ENCODE peak calls at places on chromosomes 2 and 18, in six cellular contexts. One of them, this sample, is unnamed.

GRCh38 chr2:96163768-96164429 is 18.7 kb upstream of the DUSP2 start:
- DNase-seq in neural crest cell: no peak
- DNase-seq in Peyer's patch: no peak
- DNase-seq in osteocyte: no peak
- DNase-seq in bronchial epithelial cell: no peak
- DNase-seq in endothelial cell: no peak
- DNase-seq in this sample: peak

GRCh38 chr2:95297088-95297487 is at the start of gene KCNIP3:
- DNase-seq in neural crest cell: no peak
- DNase-seq in Peyer's patch: no peak
- DNase-seq in osteocyte: no peak
- DNase-seq in bronchial epithelial cell: no peak
- DNase-seq in endothelial cell: no peak
- DNase-seq in this sample: no peak

GRCh38 chr18:51425475-51425874 is 228.0 kb upstream of the MEX3C start:
- DNase-seq in neural crest cell: no peak
- DNase-seq in Peyer's patch: no peak
- DNase-seq in osteocyte: no peak
- DNase-seq in bronchial epithelial cell: peak
- DNase-seq in endothelial cell: no peak
- DNase-seq in this sample: peak

GRCh38 chr18:35695803-35696202 is 114.3 kb downstream of the GALNT1 start:
- DNase-seq in neural crest cell: no peak
- DNase-seq in Peyer's patch: no peak
- DNase-seq in osteocyte: no peak
- DNase-seq in bronchial epithelial cell: no peak
- DNase-seq in endothelial cell: no peak
- DNase-seq in this sample: no peak

GRCh38 chr2:229221641-229222040 is 49.4 kb downstream of the PID1 start:
- DNase-seq in neural crest cell: no peak
- DNase-seq in Peyer's patch: no peak
- DNase-seq in osteocyte: no peak
- DNase-seq in bronchial epithelial cell: no peak
- DNase-seq in endothelial cell: no peak
- DNase-seq in this sample: no peak

GRCh38 chr2:196241175-196241574 is 69.8 kb upstream of the STK17B start:
- DNase-seq in neural crest cell: no peak
- DNase-seq in Peyer's patch: no peak
- DNase-seq in osteocyte: no peak
- DNase-seq in bronchial epithelial cell: no peak
- DNase-seq in endothelial cell: no peak
- DNase-seq in this sample: peak

GRCh38 chr18:36333418-36333817 is 35.9 kb downstream of the FHOD3 start:
- DNase-seq in neural crest cell: no peak
- DNase-seq in Peyer's patch: no peak
- DNase-seq in osteocyte: no peak
- DNase-seq in bronchial epithelial cell: peak
- DNase-seq in endothelial cell: no peak
- DNase-seq in this sample: no peak

GRCh38 chr18:50152900-50153299 is 42.0 kb downstream of the MYO5B start:
- DNase-seq in neural crest cell: no peak
- DNase-seq in Peyer's patch: no peak
- DNase-seq in osteocyte: no peak
- DNase-seq in bronchial epithelial cell: peak
- DNase-seq in endothelial cell: no peak
- DNase-seq in this sample: no peak

GRCh38 chr2:225400060-225400511 is 576 bp downstream of the NYAP2 start:
- DNase-seq in neural crest cell: peak
- DNase-seq in Peyer's patch: no peak
- DNase-seq in osteocyte: no peak
- DNase-seq in bronchial epithelial cell: peak
- DNase-seq in endothelial cell: peak
- DNase-seq in this sample: peak

GRCh38 chr2:152037711-152038110 is 61.1 kb downstream of the CACNB4 start:
- DNase-seq in neural crest cell: no peak
- DNase-seq in Peyer's patch: peak
- DNase-seq in osteocyte: no peak
- DNase-seq in bronchial epithelial cell: no peak
- DNase-seq in endothelial cell: no peak
- DNase-seq in this sample: no peak

GRCh38 chr2:227805578-227805977 is 8.1 kb upstream of the CCL20 start:
- DNase-seq in neural crest cell: no peak
- DNase-seq in Peyer's patch: no peak
- DNase-seq in osteocyte: no peak
- DNase-seq in bronchial epithelial cell: no peak
- DNase-seq in endothelial cell: no peak
- DNase-seq in this sample: peak

GRCh38 chr2:74531666-74532065 is 1.9 kb downstream of the HTRA2 start:
- DNase-seq in neural crest cell: no peak
- DNase-seq in Peyer's patch: no peak
- DNase-seq in osteocyte: no peak
- DNase-seq in bronchial epithelial cell: no peak
- DNase-seq in endothelial cell: no peak
- DNase-seq in this sample: no peak

GRCh38 chr2:18479901-18480369 is 80.5 kb downstream of the RDH14 start:
- DNase-seq in neural crest cell: no peak
- DNase-seq in Peyer's patch: no peak
- DNase-seq in osteocyte: no peak
- DNase-seq in bronchial epithelial cell: no peak
- DNase-seq in endothelial cell: no peak
- DNase-seq in this sample: no peak

GRCh38 chr2:239109041-239109915 is 261.4 kb downstream of the TWIST2 start:
- DNase-seq in neural crest cell: no peak
- DNase-seq in Peyer's patch: peak
- DNase-seq in osteocyte: no peak
- DNase-seq in bronchial epithelial cell: peak
- DNase-seq in endothelial cell: no peak
- DNase-seq in this sample: no peak

GRCh38 chr2:47715552-47715951 is 67.4 kb upstream of the MSH6 start:
- DNase-seq in neural crest cell: no peak
- DNase-seq in Peyer's patch: no peak
- DNase-seq in osteocyte: no peak
- DNase-seq in bronchial epithelial cell: no peak
- DNase-seq in endothelial cell: no peak
- DNase-seq in this sample: no peak

GRCh38 chr2:114507744-114508143 is 65.3 kb downstream of the DPP10 start:
- DNase-seq in neural crest cell: no peak
- DNase-seq in Peyer's patch: no peak
- DNase-seq in osteocyte: no peak
- DNase-seq in bronchial epithelial cell: no peak
- DNase-seq in endothelial cell: no peak
- DNase-seq in this sample: no peak

GRCh38 chr2:132276571-132276981 is 114.8 kb upstream of the ANKRD30BL start:
- DNase-seq in neural crest cell: no peak
- DNase-seq in Peyer's patch: no peak
- DNase-seq in osteocyte: no peak
- DNase-seq in bronchial epithelial cell: no peak
- DNase-seq in endothelial cell: no peak
- DNase-seq in this sample: no peak

GRCh38 chr2:44974064-44974715 is 32.7 kb downstream of the SIX3 start:
- DNase-seq in neural crest cell: no peak
- DNase-seq in Peyer's patch: no peak
- DNase-seq in osteocyte: no peak
- DNase-seq in bronchial epithelial cell: peak
- DNase-seq in endothelial cell: peak
- DNase-seq in this sample: no peak

GRCh38 chr2:224025874-224026273 is 13.2 kb downstream of the SERPINE2 start:
- DNase-seq in neural crest cell: no peak
- DNase-seq in Peyer's patch: no peak
- DNase-seq in osteocyte: no peak
- DNase-seq in bronchial epithelial cell: no peak
- DNase-seq in endothelial cell: no peak
- DNase-seq in this sample: peak

GRCh38 chr2:189254268-189254883 is 74.8 kb upstream of the COL5A2 start:
- DNase-seq in neural crest cell: no peak
- DNase-seq in Peyer's patch: peak
- DNase-seq in osteocyte: no peak
- DNase-seq in bronchial epithelial cell: peak
- DNase-seq in endothelial cell: no peak
- DNase-seq in this sample: no peak

GRCh38 chr2:137813176-137813575 is 151.1 kb upstream of the HNMT start:
- DNase-seq in neural crest cell: no peak
- DNase-seq in Peyer's patch: no peak
- DNase-seq in osteocyte: no peak
- DNase-seq in bronchial epithelial cell: peak
- DNase-seq in endothelial cell: no peak
- DNase-seq in this sample: no peak

GRCh38 chr2:81835318-81836000 is 1530.9 kb upstream of the LRRTM1 start:
- DNase-seq in neural crest cell: no peak
- DNase-seq in Peyer's patch: no peak
- DNase-seq in osteocyte: no peak
- DNase-seq in bronchial epithelial cell: peak
- DNase-seq in endothelial cell: no peak
- DNase-seq in this sample: no peak

GRCh38 chr2:53130441-53130943 is 637.1 kb upstream of the CHAC2 start:
- DNase-seq in neural crest cell: no peak
- DNase-seq in Peyer's patch: no peak
- DNase-seq in osteocyte: no peak
- DNase-seq in bronchial epithelial cell: peak
- DNase-seq in endothelial cell: no peak
- DNase-seq in this sample: no peak

GRCh38 chr2:195318440-195319111 is 338.4 kb upstream of the SLC39A10 start:
- DNase-seq in neural crest cell: peak
- DNase-seq in Peyer's patch: no peak
- DNase-seq in osteocyte: no peak
- DNase-seq in bronchial epithelial cell: peak
- DNase-seq in endothelial cell: peak
- DNase-seq in this sample: peak

GRCh38 chr18:42113529-42114191 is 158.6 kb downstream of the PIK3C3 start:
- DNase-seq in neural crest cell: no peak
- DNase-seq in Peyer's patch: no peak
- DNase-seq in osteocyte: no peak
- DNase-seq in bronchial epithelial cell: no peak
- DNase-seq in endothelial cell: no peak
- DNase-seq in this sample: peak

GRCh38 chr18:78730564-78731422 is 248.8 kb upstream of the SALL3 start:
- DNase-seq in neural crest cell: no peak
- DNase-seq in Peyer's patch: no peak
- DNase-seq in osteocyte: no peak
- DNase-seq in bronchial epithelial cell: no peak
- DNase-seq in endothelial cell: no peak
- DNase-seq in this sample: no peak

GRCh38 chr2:95010126-95010525 is 15.4 kb upstream of the MAL start:
- DNase-seq in neural crest cell: no peak
- DNase-seq in Peyer's patch: peak
- DNase-seq in osteocyte: no peak
- DNase-seq in bronchial epithelial cell: no peak
- DNase-seq in endothelial cell: no peak
- DNase-seq in this sample: no peak

GRCh38 chr2:240981871-240982800 is 16.3 kb upstream of the SNED1 start:
- DNase-seq in neural crest cell: no peak
- DNase-seq in Peyer's patch: peak
- DNase-seq in osteocyte: no peak
- DNase-seq in bronchial epithelial cell: no peak
- DNase-seq in endothelial cell: no peak
- DNase-seq in this sample: no peak

GRCh38 chr2:195396479-195396878 is 260.5 kb upstream of the SLC39A10 start:
- DNase-seq in neural crest cell: no peak
- DNase-seq in Peyer's patch: no peak
- DNase-seq in osteocyte: no peak
- DNase-seq in bronchial epithelial cell: no peak
- DNase-seq in endothelial cell: no peak
- DNase-seq in this sample: no peak

DNA sequence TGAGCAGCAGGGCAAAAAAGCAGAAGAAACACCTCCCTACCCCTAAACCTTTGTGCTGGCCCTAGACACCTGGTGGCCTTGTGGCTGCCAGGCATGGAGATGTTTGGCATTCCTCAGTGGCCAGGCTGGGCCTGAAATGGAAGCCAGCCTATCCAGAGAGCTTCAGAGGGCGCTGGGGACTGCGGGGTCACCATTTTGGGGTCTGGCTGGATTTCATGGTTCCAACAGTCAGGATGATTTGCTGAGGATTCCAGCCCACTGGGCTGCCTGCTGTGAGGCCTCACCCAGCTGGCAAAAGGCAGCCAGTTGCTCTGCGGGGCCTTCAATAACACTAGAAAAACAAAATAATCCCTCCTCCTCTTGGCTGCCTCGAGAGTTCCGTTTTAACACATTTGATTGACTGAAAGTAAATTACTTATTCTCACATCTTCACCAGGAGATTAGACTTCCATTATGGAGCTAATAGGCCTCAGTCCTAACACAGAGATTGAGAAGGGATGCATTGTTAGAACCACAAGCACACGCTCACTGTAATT is 154.1 kb downstream of the EN1 start:
- DNase-seq in neural crest cell: no peak
- DNase-seq in Peyer's patch: no peak
- DNase-seq in osteocyte: no peak
- DNase-seq in bronchial epithelial cell: no peak
- DNase-seq in endothelial cell: no peak
- DNase-seq in this sample: no peak
- TF ChIP-seq CTCF in neural crest cell: no peak
- TF ChIP-seq CTCF in Peyer's patch: no peak
- TF ChIP-seq CTCF in osteocyte: no peak
- TF ChIP-seq CTCF in bronchial epithelial cell: no peak
- TF ChIP-seq CTCF in endothelial cell: no peak
- TF ChIP-seq CTCF in this sample: no peak

GRCh38 chr2:117618607-117619006 is 195.9 kb upstream of the DDX18 start:
- DNase-seq in neural crest cell: no peak
- DNase-seq in Peyer's patch: no peak
- DNase-seq in osteocyte: no peak
- DNase-seq in bronchial epithelial cell: no peak
- DNase-seq in endothelial cell: no peak
- DNase-seq in this sample: no peak
- TF ChIP-seq CTCF in neural crest cell: no peak
- TF ChIP-seq CTCF in Peyer's patch: no peak
- TF ChIP-seq CTCF in osteocyte: no peak
- TF ChIP-seq CTCF in bronchial epithelial cell: no peak
- TF ChIP-seq CTCF in endothelial cell: no peak
- TF ChIP-seq CTCF in this sample: no peak

DNA sequence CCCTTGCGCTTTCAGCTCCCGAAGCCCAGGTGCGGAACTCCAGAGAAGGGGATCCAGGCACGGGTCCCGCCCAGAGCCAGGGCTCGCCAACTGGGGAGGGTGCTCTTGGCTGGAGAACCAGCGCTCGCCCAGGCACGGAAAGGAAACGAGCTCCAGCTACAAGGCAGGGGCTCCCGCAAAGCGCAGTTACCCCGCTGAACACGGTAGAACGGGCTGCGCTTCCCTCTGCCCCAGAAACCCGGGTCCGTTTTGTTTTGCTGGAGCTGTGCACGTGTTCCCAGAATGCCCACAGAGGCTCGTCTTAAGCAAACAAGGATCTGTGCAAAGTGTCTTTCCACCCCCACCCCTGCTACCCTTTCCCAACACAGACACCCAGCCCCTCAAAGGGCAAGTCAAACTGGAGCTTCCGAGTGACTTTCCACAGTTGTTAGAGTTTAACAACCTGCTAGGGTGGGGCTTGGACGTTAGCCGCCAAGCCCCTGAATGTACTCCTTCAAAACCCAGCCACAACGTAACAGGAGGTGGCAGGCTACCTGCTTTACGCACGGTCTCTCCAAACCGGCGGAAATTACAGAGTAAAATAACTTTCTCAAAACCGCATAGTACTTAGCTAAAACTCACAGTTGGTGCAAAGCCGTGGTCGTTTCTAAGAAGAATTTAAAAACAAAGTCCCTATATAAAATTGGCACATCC is 772 bp downstream of the RNF125 start:
- DNase-seq in neural crest cell: peak
- DNase-seq in Peyer's patch: peak
- DNase-seq in osteocyte: peak
- DNase-seq in bronchial epithelial cell: peak
- DNase-seq in endothelial cell: peak
- DNase-seq in this sample: peak
- TF ChIP-seq CTCF in neural crest cell: no peak
- TF ChIP-seq CTCF in Peyer's patch: peak
- TF ChIP-seq CTCF in osteocyte: no peak
- TF ChIP-seq CTCF in bronchial epithelial cell: no peak
- TF ChIP-seq CTCF in endothelial cell: no peak
- TF ChIP-seq CTCF in this sample: no peak

GRCh38 chr2:127740665-127741287 is 39.5 kb downstream of the SFT2D3 start:
- DNase-seq in neural crest cell: no peak
- DNase-seq in Peyer's patch: no peak
- DNase-seq in osteocyte: no peak
- DNase-seq in bronchial epithelial cell: no peak
- DNase-seq in endothelial cell: no peak
- DNase-seq in this sample: no peak
- TF ChIP-seq CTCF in neural crest cell: no peak
- TF ChIP-seq CTCF in Peyer's patch: no peak
- TF ChIP-seq CTCF in osteocyte: no peak
- TF ChIP-seq CTCF in bronchial epithelial cell: no peak
- TF ChIP-seq CTCF in endothelial cell: no peak
- TF ChIP-seq CTCF in this sample: no peak

This sample was measured in activated CD8-positive, alpha-beta T cell treated with anti-CD3 and anti-CD28 coated beads for 36 hours.